ENCODE peak calls at places on chromosomes 4 and X, in ten cellular contexts. P, Z, I, N, S, C, D, R, X and Q are unnamed samples.

GRCh38 chrX:110286126-110286525 is 31.8 kb downstream of the AMMECR1 start:
- DNase-seq in P (no peak), Z (no peak), I (no peak), N (no peak), S (no peak), C (peak; percentile 12), D (no peak), R (no peak), X (peak; percentile 84), Q (no peak)

GRCh38 chrX:39688576-39689373 is 409.0 kb downstream of the BCOR start:
- DNase-seq in P (no peak), Z (peak; percentile 22), I (peak; percentile 92), N (no peak), S (peak; percentile 80), C (no peak), D (peak; percentile 65), R (peak; percentile 68), X (no peak), Q (peak; percentile 67)

GRCh38 chr4:176193898-176194297 is 1.5 kb downstream of the SPATA4 start:
- DNase-seq in P (no peak), Z (no peak), I (no peak), N (no peak), S (no peak), C (peak; percentile 29), D (no peak), R (no peak), X (peak; percentile 79), Q (no peak)

GRCh38 chr4:152523731-152524130 is 12.2 kb downstream of the FBXW7 start:
- DNase-seq in P (no peak), Z (no peak), I (no peak), N (no peak), S (no peak), C (no peak), D (no peak), R (no peak), X (no peak), Q (no peak)

GRCh38 chr4:53592128-53592527 is 842 bp upstream of the LNX1 start:
- DNase-seq in P (no peak), Z (peak; percentile 40), I (peak; percentile 69), N (no peak), S (no peak), C (no peak), D (peak; percentile 75), R (peak; percentile 63), X (peak; percentile 45), Q (no peak)

GRCh38 chr4:154314248-154314647 is 177.4 kb downstream of the DCHS2 start:
- DNase-seq in P (no peak), Z (no peak), I (no peak), N (no peak), S (no peak), C (peak; percentile 37), D (no peak), R (no peak), X (peak; percentile 8), Q (no peak)

GRCh38 chr4:67983333-67983732 is 20.0 kb upstream of the TMPRSS11A start:
- DNase-seq in P (no peak), Z (no peak), I (no peak), N (no peak), S (no peak), C (no peak), D (no peak), R (no peak), X (peak; percentile 58), Q (no peak)

GRCh38 chrX:96703816-96704215 is 19.2 kb downstream of the DIAPH2 start:
- DNase-seq in P (no peak), Z (no peak), I (peak; percentile 54), N (no peak), S (no peak), C (no peak), D (no peak), R (no peak), X (no peak), Q (no peak)

GRCh38 chr4:185183622-185184281 is 20.0 kb downstream of the CFAP97 start:
- DNase-seq in P (peak; percentile 83), Z (peak; percentile 93), I (peak; percentile 84), N (peak; percentile 77), S (peak; percentile 91), C (peak; percentile 78), D (peak; percentile 90), R (peak; percentile 87), X (peak; percentile 75), Q (peak; percentile 84)

GRCh38 chrX:17242470-17242869 is 132.5 kb upstream of the NHS start:
- DNase-seq in P (peak; percentile 1), Z (peak; percentile 34), I (peak; percentile 78), N (peak; percentile 34), S (no peak), C (peak; percentile 34), D (peak; percentile 53), R (peak; percentile 28), X (peak; percentile 14), Q (peak; percentile 38)

GRCh38 chrX:107827852-107828251 is 2.2 kb downstream of the MID2 start:
- DNase-seq in P (no peak), Z (no peak), I (no peak), N (no peak), S (no peak), C (no peak), D (no peak), R (no peak), X (no peak), Q (no peak)

GRCh38 chrX:107823456-107823855 is 2.2 kb upstream of the MID2 start:
- DNase-seq in P (no peak), Z (no peak), I (no peak), N (no peak), S (no peak), C (no peak), D (no peak), R (no peak), X (peak; percentile 81), Q (no peak)

GRCh38 chrX:107827137-107827831 is 1.6 kb downstream of the MID2 start:
- DNase-seq in P (no peak), Z (no peak), I (no peak), N (no peak), S (no peak), C (no peak), D (no peak), R (no peak), X (no peak), Q (no peak)

GRCh38 chrX:107825698-107826285 is at the start of gene MID2:
- DNase-seq in P (no peak), Z (peak; percentile 83), I (peak; percentile 87), N (peak; percentile 61), S (peak; percentile 55), C (peak; percentile 29), D (peak; percentile 71), R (peak; percentile 69), X (peak; percentile 40), Q (peak; percentile 81)

DNA sequence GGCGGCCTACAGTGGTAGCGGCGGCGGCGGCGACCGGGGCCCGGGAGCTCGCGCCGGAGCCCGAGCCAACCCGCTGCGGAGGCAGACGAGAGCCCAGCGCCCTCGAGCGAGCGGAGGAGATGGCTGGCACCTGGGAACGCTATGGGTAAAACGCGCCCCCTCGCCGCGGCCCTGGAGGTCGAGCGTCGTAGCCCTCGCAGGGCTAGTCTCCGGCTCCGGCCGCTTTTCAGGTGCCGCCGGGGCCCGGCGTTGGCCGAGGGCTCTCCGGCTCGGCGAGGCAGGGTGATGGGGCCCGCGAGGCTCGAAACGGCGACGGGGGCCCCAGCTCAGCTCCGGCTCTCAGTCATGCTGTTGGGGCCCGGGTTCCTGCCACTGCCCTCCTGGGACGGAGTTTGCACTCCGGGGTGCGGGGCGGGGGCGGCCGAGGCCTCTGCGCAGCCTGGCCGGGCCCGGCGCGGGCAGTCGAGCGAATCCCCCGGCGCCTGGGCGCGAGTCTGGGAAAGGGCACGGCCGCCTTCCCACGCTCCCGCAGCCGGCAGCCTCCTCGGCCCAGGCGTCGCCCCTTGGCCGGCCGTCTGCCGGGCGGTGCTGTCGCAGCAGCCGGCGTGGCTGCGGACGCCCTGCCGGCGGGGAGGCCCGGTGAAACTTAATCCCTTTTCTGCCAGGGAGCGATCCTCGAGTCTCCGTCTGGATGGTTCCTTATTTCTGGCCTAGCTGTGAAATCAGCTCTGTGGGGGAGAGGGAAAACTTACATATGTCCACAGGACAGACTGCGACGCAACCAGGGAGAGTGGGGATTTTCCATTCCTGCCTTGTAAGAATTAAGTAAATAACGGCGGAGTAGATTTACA is 845 bp downstream of the MID2 start:
- DNase-seq in P (no peak), Z (peak; percentile 15), I (peak; percentile 78), N (peak; percentile 48), S (peak; percentile 32), C (no peak), D (peak; percentile 25), R (peak; percentile 14), X (peak; percentile 41), Q (peak; percentile 62)
- H3K4me3 ChIP-seq in P (peak overlapping the region; percentile 74), Z (peak overlapping the region; percentile 51), I (peak overlapping the region; percentile 70), N (peak overlapping the region; percentile 57), S (peak overlapping the region; percentile 53), C (peak overlapping the region; percentile 60), D (peak overlapping the region; percentile 47), R (peak overlapping the region; percentile 64), X (peak overlapping the region; percentile 46), Q (no peak overlapping the region)

GRCh38 chr4:147772056-147772455 is 40.2 kb downstream of the ARHGAP10 start:
- DNase-seq in P (no peak), Z (no peak), I (no peak), N (no peak), S (no peak), C (no peak), D (no peak), R (no peak), X (no peak), Q (no peak)
- H3K4me3 ChIP-seq in P (peak overlapping the region; percentile 12), Z (no peak overlapping the region), I (no peak overlapping the region), N (no peak overlapping the region), S (no peak overlapping the region), C (no peak overlapping the region), D (no peak overlapping the region), R (no peak overlapping the region), X (peak overlapping the region; percentile 32), Q (no peak overlapping the region)

DNA sequence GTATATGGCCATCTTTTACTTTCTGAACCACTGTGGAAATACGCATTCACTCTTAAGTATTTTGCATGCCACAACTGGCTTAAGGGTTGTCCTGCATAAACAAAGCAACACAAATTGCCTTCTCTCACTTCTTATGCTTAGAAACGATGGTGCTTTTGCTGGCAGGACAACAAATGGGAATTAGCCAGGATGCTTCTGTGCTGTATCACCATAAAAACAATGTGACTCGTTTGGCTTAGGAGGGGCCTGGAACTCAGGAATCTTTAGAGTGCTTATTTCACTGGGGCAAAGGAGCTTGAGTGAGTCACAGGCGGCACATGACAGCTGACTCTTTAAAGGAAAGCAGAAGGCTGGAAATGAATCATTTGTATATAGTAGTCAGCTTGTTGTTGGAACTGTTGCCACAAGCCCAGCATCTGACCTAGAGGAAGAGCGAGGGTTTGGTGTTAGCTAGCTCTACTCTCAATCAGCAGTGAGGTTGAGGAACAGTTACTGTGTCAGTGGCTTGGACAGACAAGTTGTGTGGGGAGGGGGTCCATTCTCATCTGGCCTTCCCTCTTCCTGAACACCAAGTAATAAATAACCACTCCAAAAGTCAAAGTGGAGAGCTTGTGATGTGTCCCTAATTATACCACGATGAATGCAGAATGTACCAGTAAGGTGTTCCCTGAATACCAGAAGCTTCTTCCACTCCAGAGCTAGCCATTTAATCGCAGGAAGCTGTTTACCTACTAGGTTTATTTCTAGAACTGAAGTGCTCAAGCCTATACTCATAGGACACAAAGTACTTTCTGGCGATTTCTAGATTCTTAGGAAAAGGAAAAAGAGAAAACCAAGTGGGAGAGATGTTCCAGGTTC is 293.1 kb downstream of the CAMK2D start:
- DNase-seq in P (peak; percentile 93), Z (peak; percentile 23), I (peak; percentile 80), N (no peak), S (peak; percentile 86), C (peak; percentile 98), D (peak; percentile 58), R (peak; percentile 68), X (peak; percentile 100), Q (peak; percentile 67)
- H3K4me3 ChIP-seq in P (peak overlapping the region; percentile 43), Z (no peak overlapping the region), I (no peak overlapping the region), N (no peak overlapping the region), S (no peak overlapping the region), C (peak overlapping the region; percentile 35), D (no peak overlapping the region), R (no peak overlapping the region), X (peak overlapping the region; percentile 40), Q (no peak overlapping the region)

GRCh38 chr4:1060646-1061371 is 49.4 kb downstream of the FGFRL1 start:
- DNase-seq in P (no peak), Z (no peak), I (peak; percentile 20), N (no peak), S (no peak), C (no peak), D (no peak), R (no peak), X (no peak), Q (no peak)
- H3K4me3 ChIP-seq in P (no peak overlapping the region), Z (no peak overlapping the region), I (no peak overlapping the region), N (no peak overlapping the region), S (no peak overlapping the region), C (no peak overlapping the region), D (no peak overlapping the region), R (no peak overlapping the region), X (no peak overlapping the region), Q (no peak overlapping the region)